ENCODE peak calls at places on chromosomes 3 and 15, in nine cellular contexts. One of them, this sample, is unnamed.

GRCh38 chr15:22979069-22979698 is 984 bp downstream of the CYFIP1 start:
- DNase-seq in foreskin keratinocyte: peak; percentile 17
- DNase-seq in left ventricle myocardium superior: peak; percentile 78
- DNase-seq in NCI-H1694 treated with DMSO at 0.1 percent for 48 hours: no peak
- DNase-seq in KG1: peak; percentile 44
- DNase-seq in OCI-LY7: no peak
- DNase-seq in stimulated activated CD4-positive, alpha-beta T cell treated with anti-CD3 and anti-CD28 coated beads, Interleukin-12 subunit alpha, Interleukin-12 subunit beta, amount 100 ng/mL, for 48 hours: peak; percentile 41
- DNase-seq in effector CD8-positive, alpha-beta T cell: no peak
- DNase-seq in PC-3: peak; percentile 71
- DNase-seq in this sample: no peak

GRCh38 chr3:40024526-40024925 is 215.1 kb downstream of the MYRIP start:
- DNase-seq in OCI-LY7: no peak
- DNase-seq in left ventricle myocardium superior: no peak
- DNase-seq in KG1: no peak
- DNase-seq in NCI-H1694 treated with DMSO at 0.1 percent for 48 hours: no peak
- DNase-seq in foreskin keratinocyte: no peak
- DNase-seq in stimulated activated CD4-positive, alpha-beta T cell treated with anti-CD3 and anti-CD28 coated beads, Interleukin-12 subunit alpha, Interleukin-12 subunit beta, amount 100 ng/mL, for 48 hours: no peak
- DNase-seq in effector CD8-positive, alpha-beta T cell: no peak
- DNase-seq in PC-3: no peak
- DNase-seq in this sample: no peak

GRCh38 chr3:146491303-146491702 is 21.9 kb upstream of the PLSCR2 start:
- DNase-seq in OCI-LY7: no peak
- DNase-seq in KG1: no peak
- DNase-seq in effector CD8-positive, alpha-beta T cell: no peak
- DNase-seq in PC-3: peak; percentile 51
- DNase-seq in stimulated activated CD4-positive, alpha-beta T cell treated with anti-CD3 and anti-CD28 coated beads, Interleukin-12 subunit alpha, Interleukin-12 subunit beta, amount 100 ng/mL, for 48 hours: no peak
- DNase-seq in left ventricle myocardium superior: no peak
- DNase-seq in NCI-H1694 treated with DMSO at 0.1 percent for 48 hours: no peak
- DNase-seq in foreskin keratinocyte: no peak
- DNase-seq in this sample: no peak

GRCh38 chr3:59818033-59818936 is 768.5 kb upstream of the CFAP20DC start:
- DNase-seq in NCI-H1694 treated with DMSO at 0.1 percent for 48 hours: no peak
- DNase-seq in KG1: no peak
- DNase-seq in left ventricle myocardium superior: peak; percentile 91
- DNase-seq in OCI-LY7: no peak
- DNase-seq in PC-3: peak; percentile 96
- DNase-seq in foreskin keratinocyte: peak; percentile 60
- DNase-seq in effector CD8-positive, alpha-beta T cell: no peak
- DNase-seq in stimulated activated CD4-positive, alpha-beta T cell treated with anti-CD3 and anti-CD28 coated beads, Interleukin-12 subunit alpha, Interleukin-12 subunit beta, amount 100 ng/mL, for 48 hours: no peak
- DNase-seq in this sample: peak; percentile 98

GRCh38 chr15:94079459-94079858 is 151.9 kb upstream of the MCTP2 start:
- DNase-seq in foreskin keratinocyte: no peak
- DNase-seq in KG1: no peak
- DNase-seq in OCI-LY7: no peak
- DNase-seq in effector CD8-positive, alpha-beta T cell: no peak
- DNase-seq in PC-3: no peak
- DNase-seq in left ventricle myocardium superior: no peak
- DNase-seq in NCI-H1694 treated with DMSO at 0.1 percent for 48 hours: no peak
- DNase-seq in stimulated activated CD4-positive, alpha-beta T cell treated with anti-CD3 and anti-CD28 coated beads, Interleukin-12 subunit alpha, Interleukin-12 subunit beta, amount 100 ng/mL, for 48 hours: no peak
- DNase-seq in this sample: no peak

GRCh38 chr3:155323063-155323666 is 29.7 kb upstream of the STRIT1 start:
- DNase-seq in KG1: peak; percentile 30
- DNase-seq in stimulated activated CD4-positive, alpha-beta T cell treated with anti-CD3 and anti-CD28 coated beads, Interleukin-12 subunit alpha, Interleukin-12 subunit beta, amount 100 ng/mL, for 48 hours: no peak
- DNase-seq in left ventricle myocardium superior: no peak
- DNase-seq in effector CD8-positive, alpha-beta T cell: no peak
- DNase-seq in NCI-H1694 treated with DMSO at 0.1 percent for 48 hours: peak; percentile 78
- DNase-seq in OCI-LY7: peak; percentile 89
- DNase-seq in PC-3: peak; percentile 86
- DNase-seq in foreskin keratinocyte: peak; percentile 17
- DNase-seq in this sample: peak; percentile 83

GRCh38 chr15:52503788-52504496 is 24.7 kb downstream of the MYO5A start:
- DNase-seq in NCI-H1694 treated with DMSO at 0.1 percent for 48 hours: no peak
- DNase-seq in left ventricle myocardium superior: no peak
- DNase-seq in KG1: no peak
- DNase-seq in OCI-LY7: peak; percentile 92
- DNase-seq in effector CD8-positive, alpha-beta T cell: no peak
- DNase-seq in PC-3: peak; percentile 21
- DNase-seq in stimulated activated CD4-positive, alpha-beta T cell treated with anti-CD3 and anti-CD28 coated beads, Interleukin-12 subunit alpha, Interleukin-12 subunit beta, amount 100 ng/mL, for 48 hours: no peak
- DNase-seq in foreskin keratinocyte: no peak
- DNase-seq in this sample: no peak

GRCh38 chr15:93049914-93050534 is 39.0 kb downstream of the RGMA start:
- DNase-seq in left ventricle myocardium superior: no peak
- DNase-seq in effector CD8-positive, alpha-beta T cell: no peak
- DNase-seq in KG1: no peak
- DNase-seq in PC-3: no peak
- DNase-seq in NCI-H1694 treated with DMSO at 0.1 percent for 48 hours: no peak
- DNase-seq in OCI-LY7: no peak
- DNase-seq in stimulated activated CD4-positive, alpha-beta T cell treated with anti-CD3 and anti-CD28 coated beads, Interleukin-12 subunit alpha, Interleukin-12 subunit beta, amount 100 ng/mL, for 48 hours: no peak
- DNase-seq in foreskin keratinocyte: no peak
- DNase-seq in this sample: no peak

GRCh38 chr3:107367353-107367752 is 9.9 kb upstream of the CCDC54 start:
- DNase-seq in stimulated activated CD4-positive, alpha-beta T cell treated with anti-CD3 and anti-CD28 coated beads, Interleukin-12 subunit alpha, Interleukin-12 subunit beta, amount 100 ng/mL, for 48 hours: no peak
- DNase-seq in PC-3: peak; percentile 95
- DNase-seq in OCI-LY7: peak; percentile 5
- DNase-seq in foreskin keratinocyte: peak; percentile 71
- DNase-seq in left ventricle myocardium superior: no peak
- DNase-seq in effector CD8-positive, alpha-beta T cell: no peak
- DNase-seq in NCI-H1694 treated with DMSO at 0.1 percent for 48 hours: no peak
- DNase-seq in KG1: peak; percentile 20
- DNase-seq in this sample: peak; percentile 85

GRCh38 chr3:58824285-58824684 is 157.7 kb upstream of the FAM3D start:
- DNase-seq in NCI-H1694 treated with DMSO at 0.1 percent for 48 hours: peak; percentile 34
- DNase-seq in stimulated activated CD4-positive, alpha-beta T cell treated with anti-CD3 and anti-CD28 coated beads, Interleukin-12 subunit alpha, Interleukin-12 subunit beta, amount 100 ng/mL, for 48 hours: peak; percentile 9
- DNase-seq in OCI-LY7: peak; percentile 18
- DNase-seq in PC-3: peak; percentile 81
- DNase-seq in foreskin keratinocyte: no peak
- DNase-seq in left ventricle myocardium superior: peak; percentile 37
- DNase-seq in KG1: peak; percentile 23
- DNase-seq in effector CD8-positive, alpha-beta T cell: no peak
- DNase-seq in this sample: peak; percentile 55

GRCh38 chr3:44682182-44682896 is 30.1 kb upstream of the ZNF502 start:
- DNase-seq in stimulated activated CD4-positive, alpha-beta T cell treated with anti-CD3 and anti-CD28 coated beads, Interleukin-12 subunit alpha, Interleukin-12 subunit beta, amount 100 ng/mL, for 48 hours: no peak
- DNase-seq in effector CD8-positive, alpha-beta T cell: no peak
- DNase-seq in left ventricle myocardium superior: no peak
- DNase-seq in NCI-H1694 treated with DMSO at 0.1 percent for 48 hours: no peak
- DNase-seq in PC-3: peak; percentile 17
- DNase-seq in foreskin keratinocyte: no peak
- DNase-seq in OCI-LY7: no peak
- DNase-seq in KG1: no peak
- DNase-seq in this sample: peak; percentile 48

GRCh38 chr15:78368671-78369070 is 28.5 kb downstream of the CRABP1 start:
- DNase-seq in left ventricle myocardium superior: peak; percentile 31
- DNase-seq in effector CD8-positive, alpha-beta T cell: no peak
- DNase-seq in KG1: no peak
- DNase-seq in OCI-LY7: no peak
- DNase-seq in stimulated activated CD4-positive, alpha-beta T cell treated with anti-CD3 and anti-CD28 coated beads, Interleukin-12 subunit alpha, Interleukin-12 subunit beta, amount 100 ng/mL, for 48 hours: no peak
- DNase-seq in PC-3: no peak
- DNase-seq in NCI-H1694 treated with DMSO at 0.1 percent for 48 hours: no peak
- DNase-seq in foreskin keratinocyte: no peak
- DNase-seq in this sample: no peak

GRCh38 chr15:42157981-42158765 is 1.7 kb upstream of the PLA2G4F start:
- DNase-seq in PC-3: peak; percentile 13
- DNase-seq in left ventricle myocardium superior: no peak
- DNase-seq in OCI-LY7: no peak
- DNase-seq in foreskin keratinocyte: no peak
- DNase-seq in stimulated activated CD4-positive, alpha-beta T cell treated with anti-CD3 and anti-CD28 coated beads, Interleukin-12 subunit alpha, Interleukin-12 subunit beta, amount 100 ng/mL, for 48 hours: no peak
- DNase-seq in effector CD8-positive, alpha-beta T cell: no peak
- DNase-seq in NCI-H1694 treated with DMSO at 0.1 percent for 48 hours: no peak
- DNase-seq in KG1: no peak
- DNase-seq in this sample: peak; percentile 82

GRCh38 chr3:30448946-30449686 is 157.3 kb upstream of the TGFBR2 start:
- DNase-seq in stimulated activated CD4-positive, alpha-beta T cell treated with anti-CD3 and anti-CD28 coated beads, Interleukin-12 subunit alpha, Interleukin-12 subunit beta, amount 100 ng/mL, for 48 hours: no peak
- DNase-seq in PC-3: no peak
- DNase-seq in foreskin keratinocyte: no peak
- DNase-seq in KG1: no peak
- DNase-seq in left ventricle myocardium superior: no peak
- DNase-seq in OCI-LY7: no peak
- DNase-seq in effector CD8-positive, alpha-beta T cell: no peak
- DNase-seq in NCI-H1694 treated with DMSO at 0.1 percent for 48 hours: no peak
- DNase-seq in this sample: no peak

GRCh38 chr3:136250862-136251460 is 821 bp downstream of the PCCB start:
- DNase-seq in PC-3: peak; percentile 9
- DNase-seq in OCI-LY7: peak; percentile 31
- DNase-seq in KG1: peak; percentile 31
- DNase-seq in effector CD8-positive, alpha-beta T cell: no peak
- DNase-seq in NCI-H1694 treated with DMSO at 0.1 percent for 48 hours: peak; percentile 50
- DNase-seq in left ventricle myocardium superior: peak; percentile 72
- DNase-seq in stimulated activated CD4-positive, alpha-beta T cell treated with anti-CD3 and anti-CD28 coated beads, Interleukin-12 subunit alpha, Interleukin-12 subunit beta, amount 100 ng/mL, for 48 hours: peak; percentile 10
- DNase-seq in foreskin keratinocyte: no peak
- DNase-seq in this sample: peak; percentile 56

GRCh38 chr3:71265365-71265935 is 318.1 kb downstream of the FOXP1 start:
- DNase-seq in left ventricle myocardium superior: no peak
- DNase-seq in foreskin keratinocyte: no peak
- DNase-seq in KG1: no peak
- DNase-seq in NCI-H1694 treated with DMSO at 0.1 percent for 48 hours: no peak
- DNase-seq in effector CD8-positive, alpha-beta T cell: no peak
- DNase-seq in PC-3: no peak
- DNase-seq in OCI-LY7: no peak
- DNase-seq in stimulated activated CD4-positive, alpha-beta T cell treated with anti-CD3 and anti-CD28 coated beads, Interleukin-12 subunit alpha, Interleukin-12 subunit beta, amount 100 ng/mL, for 48 hours: no peak
- DNase-seq in this sample: no peak

GRCh38 chr3:123301331-123302184 is 99.8 kb downstream of the SEC22A start:
- DNase-seq in effector CD8-positive, alpha-beta T cell: no peak
- DNase-seq in OCI-LY7: no peak
- DNase-seq in PC-3: no peak
- DNase-seq in foreskin keratinocyte: no peak
- DNase-seq in KG1: no peak
- DNase-seq in left ventricle myocardium superior: no peak
- DNase-seq in NCI-H1694 treated with DMSO at 0.1 percent for 48 hours: no peak
- DNase-seq in stimulated activated CD4-positive, alpha-beta T cell treated with anti-CD3 and anti-CD28 coated beads, Interleukin-12 subunit alpha, Interleukin-12 subunit beta, amount 100 ng/mL, for 48 hours: no peak
- DNase-seq in this sample: no peak

GRCh38 chr3:137768361-137769320 is 4.5 kb downstream of the SOX14 start:
- DNase-seq in effector CD8-positive, alpha-beta T cell: no peak
- DNase-seq in KG1: no peak
- DNase-seq in PC-3: no peak
- DNase-seq in OCI-LY7: no peak
- DNase-seq in left ventricle myocardium superior: peak; percentile 18
- DNase-seq in foreskin keratinocyte: no peak
- DNase-seq in NCI-H1694 treated with DMSO at 0.1 percent for 48 hours: no peak
- DNase-seq in stimulated activated CD4-positive, alpha-beta T cell treated with anti-CD3 and anti-CD28 coated beads, Interleukin-12 subunit alpha, Interleukin-12 subunit beta, amount 100 ng/mL, for 48 hours: no peak
- DNase-seq in this sample: no peak

GRCh38 chr15:40307421-40308165 is at the start of gene PLCB2:
- DNase-seq in effector CD8-positive, alpha-beta T cell: peak; percentile 48
- DNase-seq in KG1: peak; percentile 65
- DNase-seq in NCI-H1694 treated with DMSO at 0.1 percent for 48 hours: peak; percentile 12
- DNase-seq in foreskin keratinocyte: no peak
- DNase-seq in left ventricle myocardium superior: peak; percentile 63
- DNase-seq in stimulated activated CD4-positive, alpha-beta T cell treated with anti-CD3 and anti-CD28 coated beads, Interleukin-12 subunit alpha, Interleukin-12 subunit beta, amount 100 ng/mL, for 48 hours: peak; percentile 50
- DNase-seq in PC-3: no peak
- DNase-seq in OCI-LY7: peak; percentile 18
- DNase-seq in this sample: no peak

GRCh38 chr3:81242871-81243270 is 518.6 kb downstream of the GBE1 start:
- DNase-seq in foreskin keratinocyte: no peak
- DNase-seq in OCI-LY7: peak; percentile 1
- DNase-seq in left ventricle myocardium superior: no peak
- DNase-seq in stimulated activated CD4-positive, alpha-beta T cell treated with anti-CD3 and anti-CD28 coated beads, Interleukin-12 subunit alpha, Interleukin-12 subunit beta, amount 100 ng/mL, for 48 hours: no peak
- DNase-seq in KG1: peak; percentile 4
- DNase-seq in NCI-H1694 treated with DMSO at 0.1 percent for 48 hours: peak; percentile 33
- DNase-seq in effector CD8-positive, alpha-beta T cell: no peak
- DNase-seq in PC-3: peak; percentile 70
- DNase-seq in this sample: no peak

GRCh38 chr15:73948982-73949381 is 22.7 kb downstream of the LOXL1 start:
- DNase-seq in KG1: no peak
- DNase-seq in NCI-H1694 treated with DMSO at 0.1 percent for 48 hours: no peak
- DNase-seq in PC-3: no peak
- DNase-seq in foreskin keratinocyte: no peak
- DNase-seq in OCI-LY7: no peak
- DNase-seq in effector CD8-positive, alpha-beta T cell: no peak
- DNase-seq in stimulated activated CD4-positive, alpha-beta T cell treated with anti-CD3 and anti-CD28 coated beads, Interleukin-12 subunit alpha, Interleukin-12 subunit beta, amount 100 ng/mL, for 48 hours: no peak
- DNase-seq in left ventricle myocardium superior: no peak
- DNase-seq in this sample: no peak

GRCh38 chr3:181040030-181040429 is 50.5 kb upstream of the DNAJC19 start:
- DNase-seq in effector CD8-positive, alpha-beta T cell: no peak
- DNase-seq in OCI-LY7: no peak
- DNase-seq in KG1: no peak
- DNase-seq in left ventricle myocardium superior: no peak
- DNase-seq in foreskin keratinocyte: no peak
- DNase-seq in stimulated activated CD4-positive, alpha-beta T cell treated with anti-CD3 and anti-CD28 coated beads, Interleukin-12 subunit alpha, Interleukin-12 subunit beta, amount 100 ng/mL, for 48 hours: no peak
- DNase-seq in NCI-H1694 treated with DMSO at 0.1 percent for 48 hours: no peak
- DNase-seq in PC-3: no peak
- DNase-seq in this sample: no peak

GRCh38 chr3:126128504-126129407 is 44.8 kb upstream of the SLC41A3 start:
- DNase-seq in OCI-LY7: no peak
- DNase-seq in NCI-H1694 treated with DMSO at 0.1 percent for 48 hours: no peak
- DNase-seq in PC-3: no peak
- DNase-seq in effector CD8-positive, alpha-beta T cell: no peak
- DNase-seq in stimulated activated CD4-positive, alpha-beta T cell treated with anti-CD3 and anti-CD28 coated beads, Interleukin-12 subunit alpha, Interleukin-12 subunit beta, amount 100 ng/mL, for 48 hours: no peak
- DNase-seq in left ventricle myocardium superior: peak; percentile 16
- DNase-seq in foreskin keratinocyte: no peak
- DNase-seq in KG1: no peak
- DNase-seq in this sample: no peak

GRCh38 chr3:183548262-183548769 is 7.2 kb downstream of the KLHL6 start:
- DNase-seq in left ventricle myocardium superior: no peak
- DNase-seq in foreskin keratinocyte: peak; percentile 94
- DNase-seq in KG1: no peak
- DNase-seq in effector CD8-positive, alpha-beta T cell: no peak
- DNase-seq in NCI-H1694 treated with DMSO at 0.1 percent for 48 hours: no peak
- DNase-seq in stimulated activated CD4-positive, alpha-beta T cell treated with anti-CD3 and anti-CD28 coated beads, Interleukin-12 subunit alpha, Interleukin-12 subunit beta, amount 100 ng/mL, for 48 hours: no peak
- DNase-seq in PC-3: peak; percentile 48
- DNase-seq in OCI-LY7: no peak
- DNase-seq in this sample: peak; percentile 89

GRCh38 chr3:99637381-99638111 is 848 bp upstream of the COL8A1 start:
- DNase-seq in effector CD8-positive, alpha-beta T cell: no peak
- DNase-seq in stimulated activated CD4-positive, alpha-beta T cell treated with anti-CD3 and anti-CD28 coated beads, Interleukin-12 subunit alpha, Interleukin-12 subunit beta, amount 100 ng/mL, for 48 hours: no peak
- DNase-seq in foreskin keratinocyte: peak; percentile 90
- DNase-seq in OCI-LY7: no peak
- DNase-seq in NCI-H1694 treated with DMSO at 0.1 percent for 48 hours: no peak
- DNase-seq in PC-3: peak; percentile 80
- DNase-seq in KG1: no peak
- DNase-seq in left ventricle myocardium superior: peak; percentile 30
- DNase-seq in this sample: peak; percentile 83

GRCh38 chr3:47949979-47950378 is 66.2 kb downstream of the MAP4 start:
- DNase-seq in foreskin keratinocyte: no peak
- DNase-seq in NCI-H1694 treated with DMSO at 0.1 percent for 48 hours: no peak
- DNase-seq in stimulated activated CD4-positive, alpha-beta T cell treated with anti-CD3 and anti-CD28 coated beads, Interleukin-12 subunit alpha, Interleukin-12 subunit beta, amount 100 ng/mL, for 48 hours: no peak
- DNase-seq in KG1: no peak
- DNase-seq in OCI-LY7: no peak
- DNase-seq in left ventricle myocardium superior: no peak
- DNase-seq in effector CD8-positive, alpha-beta T cell: no peak
- DNase-seq in PC-3: no peak
- DNase-seq in this sample: no peak

GRCh38 chr3:110454066-110454465 is 617.5 kb upstream of the NECTIN3 start:
- DNase-seq in PC-3: no peak
- DNase-seq in foreskin keratinocyte: no peak
- DNase-seq in left ventricle myocardium superior: no peak
- DNase-seq in KG1: no peak
- DNase-seq in NCI-H1694 treated with DMSO at 0.1 percent for 48 hours: no peak
- DNase-seq in stimulated activated CD4-positive, alpha-beta T cell treated with anti-CD3 and anti-CD28 coated beads, Interleukin-12 subunit alpha, Interleukin-12 subunit beta, amount 100 ng/mL, for 48 hours: no peak
- DNase-seq in effector CD8-positive, alpha-beta T cell: no peak
- DNase-seq in OCI-LY7: no peak
- DNase-seq in this sample: no peak

GRCh38 chr3:24220859-24221657 is 273.6 kb downstream of the THRB start:
- DNase-seq in stimulated activated CD4-positive, alpha-beta T cell treated with anti-CD3 and anti-CD28 coated beads, Interleukin-12 subunit alpha, Interleukin-12 subunit beta, amount 100 ng/mL, for 48 hours: no peak
- DNase-seq in PC-3: peak; percentile 79
- DNase-seq in effector CD8-positive, alpha-beta T cell: no peak
- DNase-seq in foreskin keratinocyte: peak; percentile 91
- DNase-seq in NCI-H1694 treated with DMSO at 0.1 percent for 48 hours: no peak
- DNase-seq in left ventricle myocardium superior: no peak
- DNase-seq in OCI-LY7: no peak
- DNase-seq in KG1: no peak
- DNase-seq in this sample: peak; percentile 91

GRCh38 chr3:151393961-151394360 is 9.4 kb upstream of the P2RY12 start:
- DNase-seq in PC-3: no peak
- DNase-seq in NCI-H1694 treated with DMSO at 0.1 percent for 48 hours: no peak
- DNase-seq in left ventricle myocardium superior: no peak
- DNase-seq in stimulated activated CD4-positive, alpha-beta T cell treated with anti-CD3 and anti-CD28 coated beads, Interleukin-12 subunit alpha, Interleukin-12 subunit beta, amount 100 ng/mL, for 48 hours: no peak
- DNase-seq in OCI-LY7: no peak
- DNase-seq in effector CD8-positive, alpha-beta T cell: no peak
- DNase-seq in KG1: no peak
- DNase-seq in foreskin keratinocyte: no peak
- DNase-seq in this sample: no peak

GRCh38 chr3:98962951-98963350 is 61.5 kb upstream of the DCBLD2 start:
- DNase-seq in stimulated activated CD4-positive, alpha-beta T cell treated with anti-CD3 and anti-CD28 coated beads, Interleukin-12 subunit alpha, Interleukin-12 subunit beta, amount 100 ng/mL, for 48 hours: no peak
- DNase-seq in KG1: no peak
- DNase-seq in OCI-LY7: no peak
- DNase-seq in effector CD8-positive, alpha-beta T cell: no peak
- DNase-seq in foreskin keratinocyte: peak; percentile 75
- DNase-seq in PC-3: peak; percentile 77
- DNase-seq in NCI-H1694 treated with DMSO at 0.1 percent for 48 hours: no peak
- DNase-seq in left ventricle myocardium superior: no peak
- DNase-seq in this sample: peak; percentile 55

GRCh38 chr3:152703245-152703900 is 131.6 kb upstream of the P2RY1 start:
- DNase-seq in OCI-LY7: no peak
- DNase-seq in effector CD8-positive, alpha-beta T cell: no peak
- DNase-seq in PC-3: no peak
- DNase-seq in NCI-H1694 treated with DMSO at 0.1 percent for 48 hours: no peak
- DNase-seq in stimulated activated CD4-positive, alpha-beta T cell treated with anti-CD3 and anti-CD28 coated beads, Interleukin-12 subunit alpha, Interleukin-12 subunit beta, amount 100 ng/mL, for 48 hours: no peak
- DNase-seq in KG1: no peak
- DNase-seq in left ventricle myocardium superior: no peak
- DNase-seq in foreskin keratinocyte: peak; percentile 28
- DNase-seq in this sample: no peak